ENCODE peak calls at places on chromosomes 7 and 10, in five cellular contexts. W is WTC11, G is thoracic aorta, H is heart right ventricle, K is tibial nerve. J is an unnamed sample.

GRCh38 chr7:141511370-141512335 is 39.6 kb upstream of the AGK start:
- DNase-seq in W (peak; percentile 61), G (no peak), K (no peak), H (peak; percentile 4), J (peak; percentile 40)

GRCh38 chr7:38318803-38319416 is 45.5 kb upstream of the TARP start:
- DNase-seq in W (peak; percentile 49), H (peak; percentile 20), K (no peak), G (no peak), J (no peak)

GRCh38 chr10:86520871-86521619 is 547 bp downstream of the WAPL start:
- DNase-seq in H (peak; percentile 47), W (peak; percentile 47), G (no peak), K (peak; percentile 33), J (no peak)

GRCh38 chr10:3758491-3758970 is 26.5 kb downstream of the KLF6 start:
- DNase-seq in G (no peak), W (no peak), K (no peak), H (no peak), J (no peak)

GRCh38 chr7:15947749-15948148 is 261.3 kb upstream of the MEOX2 start:
- DNase-seq in H (no peak), G (no peak), K (no peak), W (no peak), J (no peak)

GRCh38 chr7:11193131-11193867 is 219.6 kb downstream of the PHF14 start:
- DNase-seq in K (no peak), G (no peak), W (peak; percentile 58), H (no peak), J (no peak)

GRCh38 chr7:11818281-11818680 is 13.7 kb downstream of the THSD7A start:
- DNase-seq in H (no peak), G (no peak), K (no peak), W (no peak), J (no peak)

GRCh38 chr10:121087688-121088087 is 236.5 kb downstream of the WDR11 start:
- DNase-seq in G (no peak), K (no peak), H (no peak), W (no peak), J (no peak)

GRCh38 chr7:2013381-2014311 is 219.1 kb downstream of the MAD1L1 start:
- DNase-seq in K (no peak), W (peak; percentile 5), H (no peak), G (no peak), J (no peak)

GRCh38 chr10:24723788-24724380 is at the start of gene ARHGAP21:
- DNase-seq in G (peak; percentile 21), H (peak; percentile 78), K (peak; percentile 56), W (peak; percentile 40), J (peak; percentile 69)

GRCh38 chr10:60963441-60964256 is 19.7 kb upstream of the RHOBTB1 start:
- DNase-seq in W (no peak), H (no peak), G (no peak), K (no peak), J (no peak)

GRCh38 chr7:27611043-27611442 is 51.6 kb downstream of the HIBADH start:
- DNase-seq in H (no peak), G (no peak), W (no peak), K (no peak), J (no peak)

GRCh38 chr7:64886956-64887545 is 16.0 kb upstream of the ZNF273 start:
- DNase-seq in H (no peak), W (no peak), G (no peak), K (no peak), J (no peak)

GRCh38 chr7:45185864-45186250 is 28.3 kb downstream of the RAMP3 start:
- DNase-seq in H (no peak), G (no peak), W (no peak), K (no peak), J (no peak)

GRCh38 chr10:80356563-80356999 is at the start of the genes DYDC1 and DYDC2:
- DNase-seq in G (no peak), W (peak; percentile 88), K (no peak), H (peak; percentile 22), J (peak; percentile 57)

GRCh38 chr7:158008267-158008666 is 579.4 kb downstream of the PTPRN2 start:
- DNase-seq in K (no peak), W (no peak), H (no peak), G (no peak), J (no peak)

GRCh38 chr7:152149363-152149762 is 123.9 kb downstream of the GALNT11 start:
- DNase-seq in H (no peak), W (no peak), K (no peak), G (no peak), J (no peak)

GRCh38 chr7:152142976-152143665 is 117.6 kb downstream of the GALNT11 start:
- DNase-seq in G (no peak), H (no peak), W (no peak), K (no peak), J (no peak)

GRCh38 chr7:152148706-152149105 is 123.2 kb downstream of the GALNT11 start:
- DNase-seq in H (no peak), K (no peak), W (no peak), G (no peak), J (no peak)

GRCh38 chr7:152144557-152145245 is 119.2 kb downstream of the GALNT11 start:
- DNase-seq in W (no peak), K (no peak), H (no peak), G (no peak), J (no peak)

GRCh38 chr7:152145853-152146466 is 120.5 kb downstream of the GALNT11 start:
- DNase-seq in W (no peak), G (no peak), K (no peak), H (no peak), J (no peak)
- TF ChIP-seq CTCF in W (no peak), G (peak; percentile 31), K (peak; percentile 54), H (peak; percentile 57), J (peak; percentile 73)

DNA sequence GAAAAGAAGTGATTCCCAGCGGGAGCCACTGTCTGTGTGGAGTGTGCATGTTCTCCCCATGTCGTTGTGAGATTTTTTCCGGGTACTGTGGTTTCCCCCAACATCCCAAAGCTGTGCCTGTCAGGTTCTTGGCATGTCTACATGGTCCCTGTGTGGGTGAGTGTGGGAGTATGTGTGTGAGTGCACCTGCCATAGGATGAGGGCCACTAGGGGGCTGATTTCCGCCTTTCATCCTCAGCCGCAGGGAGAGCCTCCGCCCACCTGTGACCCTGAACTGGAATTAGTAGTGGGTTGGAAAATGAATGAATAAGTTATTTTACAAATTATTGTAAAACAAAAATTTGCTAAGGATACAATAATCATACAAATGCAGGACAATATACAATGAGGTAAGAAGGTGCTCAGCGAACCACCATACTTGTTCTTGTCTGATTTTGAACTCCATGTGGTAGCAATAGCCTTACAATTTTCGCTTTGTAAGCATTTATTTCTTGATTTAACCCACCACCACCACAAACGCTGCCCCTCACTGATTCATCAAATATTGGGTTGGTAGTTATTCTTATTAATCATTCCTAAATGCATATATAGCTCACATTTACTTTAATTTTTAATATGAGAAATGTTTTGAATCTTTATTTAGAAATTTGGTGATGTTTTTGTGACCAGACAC is 641.2 kb upstream of the VSTM2A start:
- DNase-seq in K (no peak), H (no peak), W (no peak), G (no peak), J (no peak)
- TF ChIP-seq CTCF in K (no peak), H (no peak), W (no peak), G (no peak), J (no peak)

GRCh38 chr7:108001759-108002725 is 919 bp downstream of the LAMB1 start:
- DNase-seq in G (no peak), H (no peak), W (peak; percentile 29), K (no peak), J (no peak)

GRCh38 chr7:108002726-108003590 is at the start of gene LAMB1:
- DNase-seq in K (peak; percentile 53), H (peak; percentile 77), W (peak; percentile 80), G (no peak), J (peak; percentile 51)

GRCh38 chr7:107999814-108000560 is 3.0 kb downstream of the LAMB1 start:
- DNase-seq in K (no peak), G (no peak), H (no peak), W (no peak), J (no peak)

GRCh38 chr7:107998660-107999480 is 4.1 kb downstream of the LAMB1 start:
- DNase-seq in H (no peak), G (no peak), K (no peak), W (no peak), J (no peak)

GRCh38 chr7:108000875-108001758 is 1.8 kb downstream of the LAMB1 start:
- DNase-seq in K (no peak), H (peak; percentile 74), W (peak; percentile 79), G (no peak), J (no peak)
- TF ChIP-seq CTCF in K (no peak), H (no peak), W (no peak), G (no peak), J (no peak)

GRCh38 chr7:78444267-78444666 is 645.7 kb downstream of the PHTF2 start:
- DNase-seq in W (no peak), G (no peak), H (no peak), K (no peak), J (no peak)

GRCh38 chr7:78448915-78449314 is 650.3 kb downstream of the PHTF2 start:
- DNase-seq in H (no peak), W (no peak), G (no peak), K (no peak), J (no peak)

GRCh38 chr7:78438433-78438832 is 639.9 kb downstream of the PHTF2 start:
- DNase-seq in W (no peak), K (no peak), H (no peak), G (no peak), J (no peak)

GRCh38 chr7:78441737-78442136 is 643.2 kb downstream of the PHTF2 start:
- DNase-seq in W (no peak), K (no peak), G (no peak), H (no peak), J (no peak)

DNA sequence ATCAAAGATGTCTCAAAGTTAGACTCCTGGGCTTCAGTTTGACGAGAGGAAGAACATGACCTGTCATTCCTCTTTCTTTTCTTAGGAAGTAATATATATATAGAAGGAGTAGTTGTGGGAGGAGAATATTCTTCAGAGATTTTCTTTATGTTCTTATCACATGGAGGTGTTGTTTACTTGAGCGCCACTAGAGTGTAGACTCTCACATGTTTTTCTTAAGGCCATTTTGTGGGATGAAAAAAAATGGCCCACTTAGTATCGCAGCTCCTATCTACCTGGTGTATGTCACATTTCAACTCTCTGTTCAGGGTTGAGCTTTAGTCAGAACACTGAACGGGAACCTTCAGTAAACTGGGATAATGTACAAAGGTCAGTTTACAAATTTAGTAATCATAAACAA is 645.2 kb downstream of the PHTF2 start:
- DNase-seq in W (no peak), G (no peak), H (no peak), K (no peak), J (no peak)
- TF ChIP-seq CTCF in W (no peak), G (no peak), H (no peak), K (no peak), J (peak; percentile 47)

GRCh38 chr7:4010923-4011656 is 671.0 kb upstream of the FOXK1 start:
- DNase-seq in H (no peak), G (no peak), W (no peak), K (no peak), J (no peak)
- TF ChIP-seq CTCF in H (no peak), G (no peak), W (no peak), K (no peak), J (no peak)